ENCODE peak calls at places on chromosomes 5 and 9, in ten cellular contexts. V, Y, E, Q, M, W, I, G, X and R are unnamed samples.

GRCh38 chr9:29289365-29289764 is 1716.1 kb upstream of the C9orf72 start:
- DNase-seq in V (no peak), Y (no peak), E (no peak), Q (no peak), M (no peak), W (no peak), I (no peak), G (no peak), X (no peak), R (no peak)

GRCh38 chr9:90433398-90433890 is 209.2 kb downstream of the DIRAS2 start:
- DNase-seq in V (peak; percentile 88), Y (peak; percentile 87), E (no peak), Q (no peak), M (no peak), W (peak; percentile 59), I (no peak), G (no peak), X (no peak), R (no peak)

GRCh38 chr9:16626577-16627130 is 243.8 kb downstream of the BNC2 start:
- DNase-seq in V (peak; percentile 80), Y (peak; percentile 70), E (no peak), Q (no peak), M (peak; percentile 61), W (no peak), I (no peak), G (peak; percentile 93), X (no peak), R (peak; percentile 73)

GRCh38 chr9:22307013-22307711 is 139.5 kb upstream of the DMRTA1 start:
- DNase-seq in V (peak; percentile 76), Y (peak; percentile 71), E (no peak), Q (no peak), M (peak; percentile 56), W (no peak), I (no peak), G (peak; percentile 78), X (no peak), R (peak; percentile 33)

GRCh38 chr5:147578228-147579024 is 68.6 kb upstream of the DPYSL3 start:
- DNase-seq in V (peak; percentile 49), Y (peak; percentile 74), E (peak; percentile 11), Q (no peak), M (peak; percentile 74), W (no peak), I (no peak), G (peak; percentile 80), X (no peak), R (no peak)

GRCh38 chr9:131395027-131395744 is 1.3 kb downstream of the PRRC2B start:
- DNase-seq in V (peak; percentile 25), Y (peak; percentile 44), E (no peak), Q (peak; percentile 86), M (no peak), W (no peak), I (peak; percentile 15), G (peak; percentile 68), X (no peak), R (no peak)

GRCh38 chr5:154850255-154851062 is at the start of gene FAXDC2:
- DNase-seq in V (peak; percentile 29), Y (peak; percentile 79), E (no peak), Q (no peak), M (peak; percentile 74), W (peak; percentile 30), I (peak; percentile 69), G (peak; percentile 93), X (peak; percentile 50), R (no peak)

GRCh38 chr9:20227166-20227874 is 395.0 kb downstream of the MLLT3 start:
- DNase-seq in V (no peak), Y (no peak), E (no peak), Q (no peak), M (no peak), W (no peak), I (no peak), G (no peak), X (no peak), R (no peak)

GRCh38 chr5:31343946-31344345 is 150.5 kb downstream of the CDH6 start:
- DNase-seq in V (no peak), Y (no peak), E (no peak), Q (no peak), M (no peak), W (no peak), I (no peak), G (no peak), X (no peak), R (no peak)

GRCh38 chr5:14574891-14575496 is 6.6 kb upstream of the OTULINL start:
- DNase-seq in V (no peak), Y (no peak), E (no peak), Q (no peak), M (no peak), W (no peak), I (peak; percentile 23), G (no peak), X (no peak), R (no peak)

GRCh38 chr5:7763621-7764072 is 87.3 kb downstream of the CFAP90 start:
- DNase-seq in V (no peak), Y (no peak), E (no peak), Q (no peak), M (no peak), W (no peak), I (peak; percentile 17), G (no peak), X (peak; percentile 19), R (peak; percentile 80)

GRCh38 chr5:159453209-159453608 is 122.9 kb upstream of the IL12B start:
- DNase-seq in V (no peak), Y (no peak), E (no peak), Q (no peak), M (no peak), W (no peak), I (no peak), G (no peak), X (no peak), R (no peak)

GRCh38 chr5:151123897-151124751 is 33.5 kb downstream of the ANXA6 start:
- DNase-seq in V (peak; percentile 16), Y (no peak), E (no peak), Q (no peak), M (no peak), W (no peak), I (peak; percentile 51), G (peak; percentile 45), X (no peak), R (no peak)

GRCh38 chr5:73625905-73626811 is at the start of gene ARHGEF28:
- DNase-seq in V (peak; percentile 80), Y (peak; percentile 77), E (no peak), Q (no peak), M (no peak), W (peak; percentile 65), I (peak; percentile 50), G (peak; percentile 82), X (peak; percentile 24), R (peak; percentile 23)

GRCh38 chr9:14661421-14662059 is 31.7 kb downstream of the ZDHHC21 start:
- DNase-seq in V (peak; percentile 43), Y (peak; percentile 56), E (no peak), Q (no peak), M (no peak), W (no peak), I (no peak), G (peak; percentile 58), X (no peak), R (no peak)

GRCh38 chr5:180313677-180314076 is 21.8 kb upstream of the MAPK9 start:
- DNase-seq in V (no peak), Y (no peak), E (no peak), Q (peak; percentile 41), M (no peak), W (no peak), I (peak; percentile 75), G (no peak), X (peak; percentile 44), R (peak; percentile 68)

GRCh38 chr9:129458155-129458661 is 162.7 kb downstream of the C9orf50 start:
- DNase-seq in V (no peak), Y (no peak), E (no peak), Q (peak; percentile 67), M (no peak), W (no peak), I (peak; percentile 61), G (peak; percentile 37), X (no peak), R (peak; percentile 78)

GRCh38 chr5:178671745-178672144 is 44.9 kb upstream of the CLK4 start:
- DNase-seq in V (no peak), Y (no peak), E (no peak), Q (no peak), M (no peak), W (no peak), I (no peak), G (no peak), X (no peak), R (no peak)

GRCh38 chr9:131485206-131485605 is 17.5 kb upstream of the POMT1 start:
- DNase-seq in V (no peak), Y (no peak), E (no peak), Q (no peak), M (no peak), W (no peak), I (no peak), G (no peak), X (no peak), R (no peak)

GRCh38 chr5:72599519-72600400 is 92.5 kb upstream of the ZNF366 start:
- DNase-seq in V (no peak), Y (no peak), E (no peak), Q (no peak), M (no peak), W (no peak), I (no peak), G (peak; percentile 72), X (no peak), R (no peak)

GRCh38 chr9:83622814-83623633 is at the start of gene IDNK:
- DNase-seq in V (peak; percentile 70), Y (peak; percentile 83), E (peak; percentile 4), Q (peak; percentile 43), M (peak; percentile 17), W (peak; percentile 28), I (peak; percentile 72), G (peak; percentile 82), X (peak; percentile 49), R (peak; percentile 60)

GRCh38 chr5:180639743-180640300 is 9.6 kb downstream of the FLT4 start:
- DNase-seq in V (no peak), Y (no peak), E (no peak), Q (no peak), M (no peak), W (no peak), I (no peak), G (no peak), X (no peak), R (no peak)

GRCh38 chr9:131843989-131844744 is 104.3 kb upstream of the RAPGEF1 start:
- DNase-seq in V (no peak), Y (no peak), E (no peak), Q (no peak), M (no peak), W (no peak), I (no peak), G (no peak), X (no peak), R (no peak)

GRCh38 chr5:139633295-139634027 is 14.7 kb upstream of the CXXC5 start:
- DNase-seq in V (peak; percentile 67), Y (peak; percentile 85), E (peak; percentile 43), Q (peak; percentile 39), M (peak; percentile 59), W (peak; percentile 54), I (peak; percentile 64), G (peak; percentile 78), X (no peak), R (no peak)

GRCh38 chr9:121773286-121773953 is 122.0 kb downstream of the DAB2IP start:
- DNase-seq in V (no peak), Y (no peak), E (no peak), Q (peak; percentile 0), M (no peak), W (no peak), I (no peak), G (no peak), X (no peak), R (no peak)

GRCh38 chr9:131755541-131756198 is 15.8 kb upstream of the RAPGEF1 start:
- DNase-seq in V (peak; percentile 76), Y (peak; percentile 91), E (peak; percentile 39), Q (peak; percentile 83), M (peak; percentile 59), W (no peak), I (peak; percentile 79), G (peak; percentile 90), X (peak; percentile 41), R (peak; percentile 81)

GRCh38 chr5:178199581-178200434 is 4.5 kb upstream of the HNRNPAB start:
- DNase-seq in V (no peak), Y (no peak), E (no peak), Q (no peak), M (no peak), W (no peak), I (no peak), G (no peak), X (no peak), R (no peak)

GRCh38 chr5:35640623-35641022 is 23.0 kb downstream of the SPEF2 start:
- DNase-seq in V (no peak), Y (no peak), E (no peak), Q (no peak), M (no peak), W (no peak), I (no peak), G (no peak), X (no peak), R (no peak)